ENCODE peak calls at places on chromosomes 16 and 17, in four cellular contexts. W, S, D and F are unnamed samples.

GRCh38 chr17:31509095-31509804 is 117.8 kb downstream of the RAB11FIP4 start:
- DNase-seq in W (no peak), S (no peak), D (no peak), F (no peak)

GRCh38 chr16:66588981-66589713 is 9.9 kb downstream of the CMTM2 start:
- DNase-seq in W (no peak), S (no peak), D (no peak), F (no peak)

GRCh38 chr17:8337802-8338744 is 1.6 kb upstream of the ODF4 start:
- DNase-seq in W (no peak), S (no peak), D (no peak), F (no peak)

GRCh38 chr17:80920406-80920805 is 71.2 kb upstream of the CHMP6 start:
- DNase-seq in W (no peak), S (no peak), D (no peak), F (no peak)

GRCh38 chr17:36001862-36002603 is 680 bp upstream of the CCL15 start:
- DNase-seq in W (peak; percentile 15), S (peak; percentile 73), D (no peak), F (no peak)

GRCh38 chr17:32912218-32912897 is 15.6 kb upstream of the TMEM98 start:
- DNase-seq in W (peak; percentile 68), S (peak; percentile 81), D (peak; percentile 68), F (peak; percentile 44)

GRCh38 chr16:83901101-83901500 is 2.2 kb downstream of the MLYCD start:
- DNase-seq in W (no peak), S (no peak), D (no peak), F (no peak)

GRCh38 chr17:17859909-17860760 is 23.3 kb upstream of the SREBF1 start:
- DNase-seq in W (peak; percentile 62), S (peak; percentile 70), D (no peak), F (peak; percentile 59)

GRCh38 chr17:77188084-77189066 is 47.6 kb downstream of the SEC14L1 start:
- DNase-seq in W (no peak), S (no peak), D (no peak), F (no peak)

GRCh38 chr17:71936977-71937376 is 183.8 kb upstream of the SOX9 start:
- DNase-seq in W (no peak), S (peak; percentile 49), D (no peak), F (no peak)

GRCh38 chr16:87407511-87408112 is 15.5 kb downstream of the MAP1LC3B start:
- DNase-seq in W (no peak), S (no peak), D (peak; percentile 71), F (peak; percentile 44)

GRCh38 chr17:5516060-5516792 is 29.9 kb downstream of the MIS12 start:
- DNase-seq in W (peak; percentile 93), S (peak; percentile 81), D (no peak), F (no peak)

GRCh38 chr16:3919413-3919812 is 38.9 kb upstream of the CREBBP start:
- DNase-seq in W (no peak), S (no peak), D (no peak), F (no peak)

GRCh38 chr17:29615492-29616299 is 7.0 kb downstream of the CORO6 start:
- DNase-seq in W (no peak), S (peak; percentile 79), D (peak; percentile 88), F (peak; percentile 87)

GRCh38 chr16:73735018-73735417 is 561.6 kb upstream of the PSMD7 start:
- DNase-seq in W (no peak), S (no peak), D (no peak), F (no peak)

GRCh38 chr17:32551186-32551955 is 64.6 kb downstream of the CDK5R1 start:
- DNase-seq in W (no peak), S (no peak), D (no peak), F (no peak)

GRCh38 chr17:72104164-72104862 is 16.5 kb upstream of the SOX9 start:
- DNase-seq in W (no peak), S (no peak), D (peak; percentile 83), F (no peak)

GRCh38 chr16:2339521-2340484 is 725 bp downstream of the ABCA3 start:
- DNase-seq in W (peak; percentile 50), S (peak; percentile 60), D (no peak), F (no peak)

GRCh38 chr17:75837899-75838298 is 6.3 kb downstream of the UNC13D start:
- DNase-seq in W (no peak), S (no peak), D (no peak), F (no peak)

GRCh38 chr17:50861822-50862528 is 4.2 kb downstream of the TOB1 start:
- DNase-seq in W (no peak), S (no peak), D (no peak), F (no peak)

GRCh38 chr16:79601978-79602609 is 1.6 kb upstream of the MAF start:
- DNase-seq in W (peak; percentile 67), S (peak; percentile 77), D (peak; percentile 91), F (peak; percentile 79)

GRCh38 chr16:47774661-47775060 is 313.5 kb downstream of the PHKB start:
- DNase-seq in W (peak; percentile 48), S (peak; percentile 55), D (no peak), F (no peak)

GRCh38 chr17:36947922-36948716 is 635 bp upstream of the AATF start:
- DNase-seq in W (no peak), S (no peak), D (no peak), F (no peak)

GRCh38 chr16:56637814-56638750 is at the start of gene MT1A:
- DNase-seq in W (no peak), S (peak; percentile 72), D (peak; percentile 85), F (peak; percentile 61)

GRCh38 chr16:2205104-2205966 is at the start of gene MLST8:
- DNase-seq in W (peak; percentile 83), S (peak; percentile 71), D (peak; percentile 85), F (peak; percentile 71)

GRCh38 chr17:65438708-65439294 is 122.6 kb downstream of the AXIN2 start:
- DNase-seq in W (no peak), S (no peak), D (no peak), F (no peak)

GRCh38 chr17:14604920-14605599 is 304.2 kb downstream of the HS3ST3B1 start:
- DNase-seq in W (no peak), S (no peak), D (peak; percentile 64), F (peak; percentile 16)

GRCh38 chr16:56547120-56547948 is 17.5 kb upstream of the MT4 start:
- DNase-seq in W (no peak), S (no peak), D (no peak), F (no peak)

GRCh38 chr17:18261146-18261515 is 669 bp downstream of the MIEF2 start:
- DNase-seq in W (no peak), S (no peak), D (peak; percentile 81), F (no peak)

GRCh38 chr17:31838641-31839225 is 20.3 kb downstream of the COPRS start:
- DNase-seq in W (no peak), S (no peak), D (no peak), F (no peak)

GRCh38 chr16:82935781-82936180 is 309.0 kb downstream of the CDH13 start:
- DNase-seq in W (no peak), S (no peak), D (no peak), F (no peak)

GRCh38 chr16:7391694-7392093 is 59.0 kb downstream of the RBFOX1 start:
- DNase-seq in W (no peak), S (no peak), D (no peak), F (no peak)

GRCh38 chr16:7393680-7394079 is 61.0 kb downstream of the RBFOX1 start:
- DNase-seq in W (no peak), S (no peak), D (no peak), F (no peak)

GRCh38 chr16:7394936-7395335 is 62.3 kb downstream of the RBFOX1 start:
- DNase-seq in W (no peak), S (no peak), D (no peak), F (no peak)

GRCh38 chr16:7390974-7391373 is 58.3 kb downstream of the RBFOX1 start:
- DNase-seq in W (no peak), S (no peak), D (no peak), F (no peak)

GRCh38 chr16:7392206-7392605 is 59.6 kb downstream of the RBFOX1 start:
- DNase-seq in W (no peak), S (no peak), D (no peak), F (no peak)
- H3K4me1 ChIP-seq in W (no peaks in the 10 kb centered on the region), S (no peaks in the 10 kb centered on the region), D (no peaks in the 10 kb centered on the region), F (no peaks in the 10 kb centered on the region)

GRCh38 chr17:58585554-58585953 is 71.1 kb upstream of the MTMR4 start:
- DNase-seq in W (no peak), S (no peak), D (no peak), F (no peak)
- H3K4me3 ChIP-seq in W (no peak overlapping the region), S (no peak overlapping the region), D (no peak overlapping the region), F (no peak overlapping the region)

GRCh38 chr16:19131809-19132777 is 18.3 kb downstream of the ITPRIPL2 start:
- DNase-seq in W (no peak), S (no peak), D (no peak), F (no peak)
- H3K4me1 ChIP-seq in W (peaks cover 71% of the 10 kb centered on the region), S (peaks cover 16% of the 10 kb centered on the region), D (no peaks in the 10 kb centered on the region), F (peaks cover 62% of the 10 kb centered on the region)

GRCh38 chr17:45021607-45022287 is 29.7 kb downstream of the DCAKD start:
- DNase-seq in W (peak; percentile 70), S (peak; percentile 72), D (no peak), F (peak; percentile 26)
- H3K4me3 ChIP-seq in W (no peak overlapping the region), S (peak overlapping the region; percentile 57), D (peak overlapping the region; percentile 46), F (peak overlapping the region; percentile 53)

GRCh38 chr16:31193874-31194273 is 8.7 kb downstream of the PYCARD start:
- DNase-seq in W (no peak), S (no peak), D (no peak), F (no peak)

GRCh38 chr16:31199430-31200041 is 3.0 kb downstream of the PYCARD start:
- DNase-seq in W (no peak), S (no peak), D (no peak), F (no peak)

GRCh38 chr16:31198207-31198882 is 4.2 kb downstream of the PYCARD start:
- DNase-seq in W (no peak), S (no peak), D (no peak), F (no peak)

GRCh38 chr16:31194898-31195297 is 7.7 kb downstream of the PYCARD start:
- DNase-seq in W (no peak), S (no peak), D (no peak), F (no peak)

DNA sequence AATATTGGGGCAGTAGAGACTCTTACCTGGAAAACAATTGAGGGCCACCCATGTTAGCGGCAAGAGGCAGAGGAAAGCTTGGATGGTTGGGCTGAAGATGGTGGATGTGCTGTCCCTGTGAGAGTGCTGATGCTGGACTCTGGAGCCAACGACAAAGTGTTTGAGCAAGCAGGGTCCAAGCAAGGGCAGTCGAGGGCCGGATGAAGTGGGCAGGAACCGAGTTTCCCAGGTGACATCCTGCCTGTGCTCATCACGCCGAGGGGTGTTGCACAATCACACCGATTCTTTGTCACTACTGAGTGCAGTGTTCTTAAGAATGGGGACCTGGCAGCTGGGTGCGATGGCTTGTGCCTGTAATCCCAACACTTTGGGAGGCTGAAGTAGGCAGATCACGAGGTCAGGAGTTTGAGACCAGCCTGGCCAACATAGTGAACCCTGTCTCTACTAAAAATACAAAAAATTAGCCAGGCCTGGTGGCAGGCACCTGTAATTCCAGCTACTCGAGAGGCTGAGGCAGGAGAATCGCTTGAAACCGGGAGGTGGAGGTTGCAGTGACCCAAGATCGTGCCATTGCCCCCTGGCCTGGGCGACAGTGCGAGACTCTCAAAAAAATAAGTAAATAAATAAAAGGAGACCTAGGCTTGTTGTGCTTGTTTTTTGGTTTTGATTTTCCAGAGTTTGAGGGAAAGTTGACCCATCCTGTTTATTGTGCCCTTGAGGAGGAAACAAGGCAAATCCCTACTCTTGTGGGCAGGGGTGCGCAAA is 6.1 kb downstream of the PYCARD start:
- DNase-seq in W (no peak), S (no peak), D (no peak), F (no peak)
- H3K4me1 ChIP-seq in W (peaks cover 1% of the 10 kb centered on the region), S (no peaks in the 10 kb centered on the region), D (no peaks in the 10 kb centered on the region), F (peaks cover 5% of the 10 kb centered on the region)